ENCODE peak calls at places on chromosomes 13 and 19, in five cellular contexts. O is A549, Y is K562, R is GM12878, M is HepG2. K is an unnamed sample.

GRCh38 chr13:108728370-108728769 is 99.0 kb downstream of the MYO16 start:
- DNase-seq in O (no peak), Y (peak; percentile 30), R (no peak), M (peak; percentile 33), K (peak; percentile 91)

GRCh38 chr13:110893571-110893970 is 21.3 kb downstream of the ANKRD10 start:
- DNase-seq in O (no peak), Y (no peak), R (no peak), M (no peak), K (no peak)

GRCh38 chr13:36913463-36913862 is 6.6 kb downstream of the SMAD9 start:
- DNase-seq in O (no peak), Y (no peak), R (no peak), M (no peak), K (no peak)

GRCh38 chr19:41872775-41873647 is 4.1 kb upstream of the CD79A start:
- DNase-seq in O (peak; percentile 90), Y (peak; percentile 85), R (no peak), M (peak; percentile 72), K (peak; percentile 96)

GRCh38 chr13:113592571-113592970 is 8.0 kb downstream of the TFDP1 start:
- DNase-seq in O (no peak), Y (no peak), R (no peak), M (no peak), K (no peak)

GRCh38 chr13:97976551-97977375 is 23.3 kb downstream of the IPO5 start:
- DNase-seq in O (no peak), Y (peak; percentile 18), R (no peak), M (no peak), K (peak; percentile 34)

GRCh38 chr13:31756346-31756745 is 17.0 kb downstream of the RXFP2 start:
- DNase-seq in O (no peak), Y (no peak), R (no peak), M (no peak), K (no peak)

GRCh38 chr19:53945441-53945840 is 17.3 kb upstream of the CACNG8 start:
- DNase-seq in O (peak; percentile 79), Y (peak; percentile 14), R (no peak), M (no peak), K (peak; percentile 89)

GRCh38 chr13:78862460-78862859 is 203.5 kb upstream of the OBI1 start:
- DNase-seq in O (no peak), Y (no peak), R (no peak), M (no peak), K (no peak)

GRCh38 chr13:73109969-73110368 is 51.2 kb downstream of the KLF5 start:
- DNase-seq in O (no peak), Y (no peak), R (no peak), M (no peak), K (no peak)

GRCh38 chr19:58519087-58519354 is 589 bp downstream of the ZBTB45 start:
- DNase-seq in O (peak; percentile 91), Y (peak; percentile 82), R (no peak), M (peak; percentile 73), K (peak; percentile 92)

GRCh38 chr13:70253834-70254233 is 145.6 kb upstream of the KLHL1 start:
- DNase-seq in O (no peak), Y (no peak), R (no peak), M (peak; percentile 9), K (no peak)

DNA sequence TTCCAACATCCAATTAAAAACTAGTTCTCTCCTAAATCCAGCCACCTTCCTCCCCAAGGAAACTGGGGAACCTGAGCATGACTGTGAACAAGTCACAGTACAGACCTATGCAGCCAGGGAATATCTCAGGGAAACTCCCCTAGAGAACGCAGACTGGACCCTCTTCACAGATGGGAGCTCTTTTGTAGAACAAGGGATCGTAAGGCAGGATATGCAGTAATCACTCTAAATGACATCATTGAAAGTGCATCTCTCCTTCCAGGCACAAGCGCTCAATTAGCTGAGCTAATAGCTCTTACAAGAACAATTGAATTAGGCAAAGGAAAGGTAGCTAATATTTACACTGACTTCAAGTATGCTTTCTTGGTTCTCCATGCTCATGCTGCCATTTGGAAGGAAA is 1331.7 kb downstream of the UQCRFS1 start:
- DNase-seq in O (no peak), Y (no peak), R (no peak), M (no peak), K (no peak)
- TF ChIP-seq JUNB in O (no peak), Y (no peak), R (no peak), M (no peak), K (no peak)

GRCh38 chr13:61086052-61086451 is 329.6 kb downstream of the PCDH20 start:
- DNase-seq in O (no peak), Y (no peak), R (no peak), M (no peak), K (no peak)
- TF ChIP-seq CTCF in O (no peak), Y (no peak), R (no peak), M (no peak), K (no peak)

GRCh38 chr13:60167121-60167520 is 3.4 kb upstream of the DIAPH3 start:
- DNase-seq in O (no peak), Y (no peak), R (no peak), M (no peak), K (no peak)

GRCh38 chr13:60162096-60162495 is 1.6 kb downstream of the DIAPH3 start:
- DNase-seq in O (no peak), Y (no peak), R (no peak), M (no peak), K (no peak)

GRCh38 chr13:60164490-60164889 is 762 bp upstream of the DIAPH3 start:
- DNase-seq in O (no peak), Y (no peak), R (no peak), M (no peak), K (peak; percentile 79)

GRCh38 chr13:60163525-60164471 is at the start of gene DIAPH3:
- DNase-seq in O (peak; percentile 84), Y (peak; percentile 95), R (peak; percentile 76), M (peak; percentile 90), K (peak; percentile 99)

GRCh38 chr13:60165391-60166099 is 1.8 kb upstream of the DIAPH3 start:
- DNase-seq in O (no peak), Y (peak; percentile 19), R (no peak), M (no peak), K (no peak)
- H3K27ac ChIP-seq in O (no peak overlapping the region), Y (peak overlapping the region; percentile 82), R (no peak overlapping the region), M (no peak overlapping the region), K (peak overlapping the region; percentile 96)

GRCh38 chr13:89455741-89456140 is 1784.6 kb downstream of the SLITRK5 start:
- DNase-seq in O (no peak), Y (no peak), R (no peak), M (no peak), K (no peak)
- TF ChIP-seq JUNB in O (no peak), Y (no peak), R (no peak), M (no peak), K (no peak)

GRCh38 chr13:46010148-46010547 is 42.4 kb downstream of the ZC3H13 start:
- DNase-seq in O (no peak), Y (peak; percentile 3), R (no peak), M (no peak), K (peak; percentile 49)
- TF ChIP-seq CTCF in O (peak; percentile 30), Y (no peak), R (no peak), M (no peak), K (peak; percentile 55)

DNA sequence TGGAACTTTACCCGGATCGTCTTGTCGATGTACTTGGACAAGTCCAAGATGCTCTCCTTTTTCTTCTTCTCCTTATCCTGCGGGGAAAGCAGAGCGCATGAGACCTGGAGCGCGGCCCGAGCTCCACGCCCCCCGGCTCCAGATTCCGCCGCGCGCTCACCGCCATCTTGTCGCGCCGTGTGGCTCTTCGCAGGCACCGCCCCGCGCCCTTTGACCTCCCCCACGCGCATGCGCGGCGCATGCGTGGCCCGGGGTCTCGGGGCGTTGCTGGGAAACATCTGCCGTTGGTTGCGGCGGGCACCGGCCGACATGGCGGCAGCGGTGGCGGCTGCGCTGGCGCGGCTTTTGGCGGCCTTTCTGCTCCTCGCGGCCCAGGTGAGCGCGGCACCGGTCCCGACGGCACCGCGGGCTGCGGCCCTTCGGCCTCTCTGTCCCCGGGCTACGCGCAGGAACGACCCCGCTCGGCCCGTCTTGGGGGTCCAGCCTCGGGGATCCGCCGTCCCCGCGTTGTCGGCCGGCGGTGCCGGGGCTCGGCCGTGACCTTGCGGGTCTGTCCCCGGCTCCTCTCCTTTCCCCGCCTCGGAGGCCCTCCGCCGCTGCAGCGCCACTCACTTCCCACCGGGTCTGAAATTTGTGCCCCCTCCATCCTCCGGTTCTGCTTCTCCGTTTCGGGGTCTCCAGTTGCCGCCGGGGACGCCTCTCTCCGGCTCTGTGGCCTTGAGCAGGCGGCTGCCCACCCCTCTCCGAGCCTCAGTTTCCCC is at the start of the genes LSM7 and SPPL2B:
- DNase-seq in O (peak; percentile 87), Y (peak; percentile 95), R (peak; percentile 64), M (peak; percentile 72), K (peak; percentile 87)
- H3K27ac ChIP-seq in O (peak within 1 kb of the TSS; percentile 99), Y (peak within 1 kb of the TSS; percentile 74), R (peak within 1 kb of the TSS; percentile 76), M (peak within 1 kb of the TSS; percentile 82), K (peak within 1 kb of the TSS; percentile 78)

GRCh38 chr13:19927117-19927734 is 31.3 kb upstream of the ZMYM2 start:
- DNase-seq in O (peak; percentile 34), Y (no peak), R (no peak), M (peak; percentile 21), K (peak; percentile 50)
- TF ChIP-seq JUNB in O (no peak), Y (no peak), R (no peak), M (no peak), K (no peak)

DNA sequence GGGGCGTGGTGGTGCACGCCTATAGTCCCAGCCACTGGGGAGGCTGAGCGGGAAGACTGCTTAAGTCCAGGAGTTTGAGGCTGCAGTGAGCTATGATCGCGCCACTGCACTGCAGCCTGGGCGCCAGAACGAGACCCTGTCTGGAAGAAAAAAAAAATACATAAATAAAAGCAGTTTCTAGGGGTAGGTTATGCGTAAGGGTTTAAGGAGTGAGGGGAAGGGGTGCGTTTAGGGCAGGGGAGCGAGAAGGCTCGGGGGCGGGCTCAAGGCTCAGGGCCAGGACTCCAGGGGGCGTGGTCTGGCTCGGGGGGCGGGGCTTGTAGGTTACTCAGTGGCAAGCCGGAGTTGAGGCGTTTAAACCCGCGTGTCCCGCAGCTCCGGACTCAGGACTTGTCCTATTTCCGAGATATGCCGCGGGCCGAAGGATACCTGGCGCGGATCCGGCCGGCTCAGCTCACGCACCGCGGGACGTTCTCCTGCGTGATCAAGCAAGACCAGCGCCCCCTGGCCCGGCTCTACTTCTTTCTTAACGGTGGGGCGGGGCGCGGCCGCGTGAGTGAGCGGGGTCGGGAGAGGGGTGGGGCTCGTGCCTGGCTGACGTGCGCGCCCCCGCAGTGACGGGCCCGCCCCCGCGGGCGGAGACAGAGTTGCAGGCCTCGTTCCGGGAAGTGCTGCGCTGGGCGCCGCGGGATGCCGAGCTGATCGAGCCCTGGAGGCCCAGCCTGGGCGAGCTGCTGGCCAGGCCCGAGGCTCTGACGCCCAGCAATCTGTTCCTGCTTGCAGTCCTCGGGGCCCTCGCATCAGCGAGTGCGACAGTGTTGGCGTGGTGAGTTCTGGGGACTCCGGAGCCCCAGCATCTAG is 10.8 kb downstream of the SPACA6 start:
- DNase-seq in O (peak; percentile 93), Y (peak; percentile 97), R (peak; percentile 45), M (peak; percentile 77), K (peak; percentile 98)
- TF ChIP-seq CTCF in O (peak; percentile 52), Y (peak; percentile 53), R (peak; percentile 30), M (peak; percentile 66), K (peak; percentile 49)